ENCODE peak calls at places on chromosome 11, in seven cellular contexts. One of them, this sample, is unnamed.
A peak's percentile ranks its signal among the peaks of the same experiment; 100 is the strongest.

GRCh38 chr11:94794287-94795168 is 26.4 kb downstream of the AMOTL1 start:
- DNase-seq in kidney glomerular epithelial cell: peak; percentile 81
- DNase-seq in stimulated activated CD8-positive, alpha-beta memory T cell treated with anti-CD3 and anti-CD28 coated beads, Interleukin-15, amount 100 ng/mL, for 1 hour: no peak
- DNase-seq in Peyer's patch: no peak
- DNase-seq in left cardiac atrium: peak; percentile 80
- DNase-seq in A549: peak; percentile 19
- DNase-seq in T-helper 1 cell: no peak
- DNase-seq in this sample: no peak

GRCh38 chr11:79427126-79427525 is 13.7 kb downstream of the TENM4 start:
- DNase-seq in kidney glomerular epithelial cell: no peak
- DNase-seq in stimulated activated CD8-positive, alpha-beta memory T cell treated with anti-CD3 and anti-CD28 coated beads, Interleukin-15, amount 100 ng/mL, for 1 hour: no peak
- DNase-seq in Peyer's patch: no peak
- DNase-seq in left cardiac atrium: no peak
- DNase-seq in A549: no peak
- DNase-seq in T-helper 1 cell: no peak
- DNase-seq in this sample: no peak

GRCh38 chr11:48001438-48002021 is 21.2 kb downstream of the PTPRJ start:
- DNase-seq in kidney glomerular epithelial cell: peak; percentile 82
- DNase-seq in stimulated activated CD8-positive, alpha-beta memory T cell treated with anti-CD3 and anti-CD28 coated beads, Interleukin-15, amount 100 ng/mL, for 1 hour: peak; percentile 60
- DNase-seq in Peyer's patch: peak; percentile 68
- DNase-seq in left cardiac atrium: no peak
- DNase-seq in A549: peak; percentile 84
- DNase-seq in T-helper 1 cell: peak; percentile 76
- DNase-seq in this sample: peak; percentile 96

GRCh38 chr11:126561327-126561893 is 205.9 kb downstream of the ST3GAL4 start:
- DNase-seq in kidney glomerular epithelial cell: peak; percentile 49
- DNase-seq in stimulated activated CD8-positive, alpha-beta memory T cell treated with anti-CD3 and anti-CD28 coated beads, Interleukin-15, amount 100 ng/mL, for 1 hour: no peak
- DNase-seq in Peyer's patch: no peak
- DNase-seq in left cardiac atrium: peak; percentile 48
- DNase-seq in A549: peak; percentile 10
- DNase-seq in T-helper 1 cell: no peak
- DNase-seq in this sample: peak; percentile 49

GRCh38 chr11:111541209-111542061 is 915 bp downstream of the LAYN start:
- DNase-seq in kidney glomerular epithelial cell: peak; percentile 53
- DNase-seq in stimulated activated CD8-positive, alpha-beta memory T cell treated with anti-CD3 and anti-CD28 coated beads, Interleukin-15, amount 100 ng/mL, for 1 hour: no peak
- DNase-seq in Peyer's patch: peak; percentile 19
- DNase-seq in left cardiac atrium: peak; percentile 73
- DNase-seq in A549: no peak
- DNase-seq in T-helper 1 cell: no peak
- DNase-seq in this sample: no peak

GRCh38 chr11:75986966-75987365 is 172.0 kb downstream of the UVRAG start:
- DNase-seq in kidney glomerular epithelial cell: no peak
- DNase-seq in stimulated activated CD8-positive, alpha-beta memory T cell treated with anti-CD3 and anti-CD28 coated beads, Interleukin-15, amount 100 ng/mL, for 1 hour: no peak
- DNase-seq in Peyer's patch: no peak
- DNase-seq in left cardiac atrium: no peak
- DNase-seq in A549: no peak
- DNase-seq in T-helper 1 cell: no peak
- DNase-seq in this sample: no peak

GRCh38 chr11:116641561-116642045 is 131.2 kb downstream of the BUD13 start:
- DNase-seq in kidney glomerular epithelial cell: no peak
- DNase-seq in stimulated activated CD8-positive, alpha-beta memory T cell treated with anti-CD3 and anti-CD28 coated beads, Interleukin-15, amount 100 ng/mL, for 1 hour: no peak
- DNase-seq in Peyer's patch: no peak
- DNase-seq in left cardiac atrium: peak; percentile 37
- DNase-seq in A549: peak; percentile 33
- DNase-seq in T-helper 1 cell: no peak
- DNase-seq in this sample: peak; percentile 45

GRCh38 chr11:123537726-123538125 is 107.7 kb downstream of the GRAMD1B start:
- DNase-seq in kidney glomerular epithelial cell: no peak
- DNase-seq in stimulated activated CD8-positive, alpha-beta memory T cell treated with anti-CD3 and anti-CD28 coated beads, Interleukin-15, amount 100 ng/mL, for 1 hour: no peak
- DNase-seq in Peyer's patch: no peak
- DNase-seq in left cardiac atrium: no peak
- DNase-seq in A549: no peak
- DNase-seq in T-helper 1 cell: no peak
- DNase-seq in this sample: no peak

GRCh38 chr11:128406365-128406706 is 181.0 kb downstream of the ETS1 start:
- DNase-seq in kidney glomerular epithelial cell: no peak
- DNase-seq in stimulated activated CD8-positive, alpha-beta memory T cell treated with anti-CD3 and anti-CD28 coated beads, Interleukin-15, amount 100 ng/mL, for 1 hour: no peak
- DNase-seq in Peyer's patch: no peak
- DNase-seq in left cardiac atrium: no peak
- DNase-seq in A549: no peak
- DNase-seq in T-helper 1 cell: no peak
- DNase-seq in this sample: no peak

GRCh38 chr11:121244861-121245260 is 47.7 kb upstream of the SC5D start:
- DNase-seq in kidney glomerular epithelial cell: no peak
- DNase-seq in stimulated activated CD8-positive, alpha-beta memory T cell treated with anti-CD3 and anti-CD28 coated beads, Interleukin-15, amount 100 ng/mL, for 1 hour: no peak
- DNase-seq in Peyer's patch: no peak
- DNase-seq in left cardiac atrium: no peak
- DNase-seq in A549: no peak
- DNase-seq in T-helper 1 cell: no peak
- DNase-seq in this sample: no peak

GRCh38 chr11:64459609-64460008 is 100.6 kb downstream of the RPS6KA4 start:
- DNase-seq in kidney glomerular epithelial cell: no peak
- DNase-seq in stimulated activated CD8-positive, alpha-beta memory T cell treated with anti-CD3 and anti-CD28 coated beads, Interleukin-15, amount 100 ng/mL, for 1 hour: no peak
- DNase-seq in Peyer's patch: no peak
- DNase-seq in left cardiac atrium: no peak
- DNase-seq in A549: no peak
- DNase-seq in T-helper 1 cell: no peak
- DNase-seq in this sample: no peak

This sample was measured in activated CD8-positive, alpha-beta memory T cell treated with anti-CD3 and anti-CD28 coated beads, Interleukin-2, amount 10 ng/mL, durations not matched to agents 7 days and 5 days.